ENCODE peak calls at places on chromosomes 1 and 21, in nine cellular contexts. One of them, this sample, is unnamed.

GRCh38 chr21:42343101-42343500 is 7.7 kb downstream of the TFF2 start:
- DNase-seq in tibial artery: no peak
- DNase-seq in cardiac muscle cell: no peak
- DNase-seq in breast epithelium: no peak
- DNase-seq in HCT116: no peak
- DNase-seq in left ventricle myocardium inferior: no peak
- DNase-seq in suprapubic skin: no peak
- DNase-seq in ovary: no peak
- DNase-seq in A549: no peak
- DNase-seq in this sample: no peak

GRCh38 chr1:64476251-64476952 is 6.5 kb downstream of the CACHD1 start:
- DNase-seq in tibial artery: no peak
- DNase-seq in cardiac muscle cell: peak; percentile 85
- DNase-seq in breast epithelium: no peak
- DNase-seq in HCT116: no peak
- DNase-seq in left ventricle myocardium inferior: no peak
- DNase-seq in suprapubic skin: no peak
- DNase-seq in ovary: no peak
- DNase-seq in A549: no peak
- DNase-seq in this sample: no peak

GRCh38 chr1:17605582-17606344 is 66.3 kb downstream of the ARHGEF10L start:
- DNase-seq in tibial artery: peak; percentile 91
- DNase-seq in cardiac muscle cell: no peak
- DNase-seq in breast epithelium: no peak
- DNase-seq in HCT116: no peak
- DNase-seq in left ventricle myocardium inferior: peak; percentile 56
- DNase-seq in suprapubic skin: no peak
- DNase-seq in ovary: peak; percentile 55
- DNase-seq in A549: no peak
- DNase-seq in this sample: no peak

GRCh38 chr1:23057301-23057700 is 38.0 kb downstream of the KDM1A start:
- DNase-seq in tibial artery: no peak
- DNase-seq in cardiac muscle cell: no peak
- DNase-seq in breast epithelium: no peak
- DNase-seq in HCT116: no peak
- DNase-seq in left ventricle myocardium inferior: no peak
- DNase-seq in suprapubic skin: no peak
- DNase-seq in ovary: no peak
- DNase-seq in A549: no peak
- DNase-seq in this sample: no peak

GRCh38 chr1:234149217-234149616 is 224.0 kb upstream of the COA6 start:
- DNase-seq in tibial artery: no peak
- DNase-seq in cardiac muscle cell: no peak
- DNase-seq in breast epithelium: no peak
- DNase-seq in HCT116: no peak
- DNase-seq in left ventricle myocardium inferior: no peak
- DNase-seq in suprapubic skin: no peak
- DNase-seq in ovary: no peak
- DNase-seq in A549: no peak
- DNase-seq in this sample: no peak

GRCh38 chr1:230156536-230156935 is 89.5 kb downstream of the GALNT2 start:
- DNase-seq in tibial artery: no peak
- DNase-seq in cardiac muscle cell: no peak
- DNase-seq in breast epithelium: no peak
- DNase-seq in HCT116: no peak
- DNase-seq in left ventricle myocardium inferior: no peak
- DNase-seq in suprapubic skin: no peak
- DNase-seq in ovary: no peak
- DNase-seq in A549: no peak
- DNase-seq in this sample: no peak

GRCh38 chr21:28333455-28334108 is 659.1 kb downstream of the LTN1 start:
- DNase-seq in tibial artery: no peak
- DNase-seq in cardiac muscle cell: peak; percentile 88
- DNase-seq in breast epithelium: no peak
- DNase-seq in HCT116: no peak
- DNase-seq in left ventricle myocardium inferior: no peak
- DNase-seq in suprapubic skin: no peak
- DNase-seq in ovary: no peak
- DNase-seq in A549: no peak
- DNase-seq in this sample: no peak

GRCh38 chr1:19643602-19644419 is at the start of gene NBL1:
- DNase-seq in tibial artery: peak; percentile 89
- DNase-seq in cardiac muscle cell: peak; percentile 83
- DNase-seq in breast epithelium: peak; percentile 56
- DNase-seq in HCT116: no peak
- DNase-seq in left ventricle myocardium inferior: peak; percentile 84
- DNase-seq in suprapubic skin: peak; percentile 80
- DNase-seq in ovary: peak; percentile 94
- DNase-seq in A549: peak; percentile 41
- DNase-seq in this sample: no peak

GRCh38 chr1:93143136-93143535 is 37.1 kb downstream of the TMED5 start:
- DNase-seq in tibial artery: no peak
- DNase-seq in cardiac muscle cell: no peak
- DNase-seq in breast epithelium: no peak
- DNase-seq in HCT116: no peak
- DNase-seq in left ventricle myocardium inferior: no peak
- DNase-seq in suprapubic skin: no peak
- DNase-seq in ovary: no peak
- DNase-seq in A549: no peak
- DNase-seq in this sample: no peak

GRCh38 chr1:54053745-54054437 is 483 bp downstream of the TCEANC2 start:
- DNase-seq in tibial artery: no peak
- DNase-seq in cardiac muscle cell: peak; percentile 29
- DNase-seq in breast epithelium: no peak
- DNase-seq in HCT116: no peak
- DNase-seq in left ventricle myocardium inferior: no peak
- DNase-seq in suprapubic skin: no peak
- DNase-seq in ovary: no peak
- DNase-seq in A549: no peak
- DNase-seq in this sample: no peak

DNA sequence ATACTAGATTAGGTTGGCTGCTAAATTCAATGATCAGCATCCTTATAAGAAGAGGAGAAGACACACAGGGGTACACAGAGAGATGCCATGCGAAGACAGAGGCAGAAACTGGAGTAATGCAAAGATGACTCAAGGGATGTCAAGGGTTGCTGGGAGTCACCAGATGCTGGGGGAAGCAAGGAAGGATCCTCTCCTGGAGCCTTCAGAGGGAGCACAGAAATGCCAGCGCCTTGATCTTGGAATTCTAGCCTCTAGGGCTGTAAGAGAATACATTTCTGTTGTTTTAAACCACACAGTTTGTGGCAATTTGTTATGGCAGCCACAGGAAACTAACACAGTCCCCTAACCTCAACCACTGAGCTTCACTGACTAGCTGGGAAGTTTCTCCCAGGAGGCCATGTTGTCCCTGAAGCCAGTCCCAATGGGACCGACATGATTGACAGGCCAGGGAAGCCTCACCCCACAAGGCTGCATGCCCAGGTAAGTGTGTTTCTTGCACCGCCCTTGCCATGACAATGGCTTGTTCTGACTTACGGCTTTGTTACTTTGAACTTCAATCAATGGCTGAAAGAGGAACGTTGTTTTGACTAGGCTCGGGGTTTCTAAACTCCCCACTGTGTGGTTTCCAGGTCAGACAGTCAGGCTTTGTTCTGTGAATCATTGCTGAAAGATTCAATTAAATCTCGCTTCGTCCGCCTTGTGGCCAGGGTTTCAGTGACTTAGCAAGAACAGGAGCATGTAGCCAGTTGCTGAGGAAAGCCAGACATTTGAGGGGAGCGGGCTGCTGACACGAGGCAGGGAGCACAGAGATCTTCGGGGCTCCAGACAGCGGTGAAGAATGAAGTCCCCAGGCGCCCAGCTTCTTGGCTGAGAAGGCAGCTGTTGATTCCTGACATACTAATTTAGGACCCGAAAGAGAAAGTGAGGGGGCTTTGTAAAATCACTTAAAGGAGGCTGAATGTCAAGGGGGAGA is 62.3 kb downstream of the RUNX1 start:
- DNase-seq in tibial artery: no peak
- DNase-seq in cardiac muscle cell: peak; percentile 76
- DNase-seq in breast epithelium: no peak
- DNase-seq in HCT116: peak; percentile 93
- DNase-seq in left ventricle myocardium inferior: no peak
- DNase-seq in suprapubic skin: no peak
- DNase-seq in ovary: no peak
- DNase-seq in A549: no peak
- DNase-seq in this sample: no peak
- H3K4me3 ChIP-seq in tibial artery: no peak overlapping the region
- H3K4me3 ChIP-seq in cardiac muscle cell: no peak overlapping the region
- H3K4me3 ChIP-seq in breast epithelium: no peak overlapping the region
- H3K4me3 ChIP-seq in HCT116: no peak overlapping the region
- H3K4me3 ChIP-seq in left ventricle myocardium inferior: no peak overlapping the region
- H3K4me3 ChIP-seq in suprapubic skin: no peak overlapping the region
- H3K4me3 ChIP-seq in ovary: no peak overlapping the region
- H3K4me3 ChIP-seq in A549: no peak overlapping the region
- H3K4me3 ChIP-seq in this sample: no peak overlapping the region

GRCh38 chr1:24390924-24391782 is 22.4 kb downstream of the STPG1 start:
- DNase-seq in tibial artery: peak; percentile 85
- DNase-seq in cardiac muscle cell: peak; percentile 93
- DNase-seq in breast epithelium: peak; percentile 73
- DNase-seq in HCT116: peak; percentile 57
- DNase-seq in left ventricle myocardium inferior: peak; percentile 78
- DNase-seq in suprapubic skin: peak; percentile 85
- DNase-seq in ovary: peak; percentile 84
- DNase-seq in A549: peak; percentile 44
- DNase-seq in this sample: peak; percentile 90

GRCh38 chr1:24393892-24394291 is 19.7 kb downstream of the STPG1 start:
- DNase-seq in tibial artery: no peak
- DNase-seq in cardiac muscle cell: peak; percentile 57
- DNase-seq in breast epithelium: no peak
- DNase-seq in HCT116: no peak
- DNase-seq in left ventricle myocardium inferior: no peak
- DNase-seq in suprapubic skin: no peak
- DNase-seq in ovary: no peak
- DNase-seq in A549: peak; percentile 28
- DNase-seq in this sample: no peak

GRCh38 chr1:24392982-24393645 is 20.5 kb downstream of the STPG1 start:
- DNase-seq in tibial artery: no peak
- DNase-seq in cardiac muscle cell: no peak
- DNase-seq in breast epithelium: no peak
- DNase-seq in HCT116: no peak
- DNase-seq in left ventricle myocardium inferior: no peak
- DNase-seq in suprapubic skin: no peak
- DNase-seq in ovary: no peak
- DNase-seq in A549: no peak
- DNase-seq in this sample: no peak

GRCh38 chr1:24391882-24392603 is 21.5 kb downstream of the STPG1 start:
- DNase-seq in tibial artery: peak; percentile 75
- DNase-seq in cardiac muscle cell: peak; percentile 66
- DNase-seq in breast epithelium: no peak
- DNase-seq in HCT116: no peak
- DNase-seq in left ventricle myocardium inferior: peak; percentile 49
- DNase-seq in suprapubic skin: peak; percentile 76
- DNase-seq in ovary: peak; percentile 67
- DNase-seq in A549: peak; percentile 59
- DNase-seq in this sample: no peak

GRCh38 chr1:24392604-24392946 is 21.0 kb downstream of the STPG1 start:
- DNase-seq in tibial artery: no peak
- DNase-seq in cardiac muscle cell: no peak
- DNase-seq in breast epithelium: no peak
- DNase-seq in HCT116: no peak
- DNase-seq in left ventricle myocardium inferior: no peak
- DNase-seq in suprapubic skin: no peak
- DNase-seq in ovary: no peak
- DNase-seq in A549: no peak
- DNase-seq in this sample: no peak
- TF ChIP-seq CTCF in tibial artery: no peak
- TF ChIP-seq CTCF in cardiac muscle cell: no peak
- TF ChIP-seq CTCF in breast epithelium: no peak
- TF ChIP-seq CTCF in HCT116: no peak
- TF ChIP-seq CTCF in left ventricle myocardium inferior: no peak
- TF ChIP-seq CTCF in suprapubic skin: no peak
- TF ChIP-seq CTCF in ovary: no peak
- TF ChIP-seq CTCF in A549: no peak
- TF ChIP-seq CTCF in this sample: no peak

DNA sequence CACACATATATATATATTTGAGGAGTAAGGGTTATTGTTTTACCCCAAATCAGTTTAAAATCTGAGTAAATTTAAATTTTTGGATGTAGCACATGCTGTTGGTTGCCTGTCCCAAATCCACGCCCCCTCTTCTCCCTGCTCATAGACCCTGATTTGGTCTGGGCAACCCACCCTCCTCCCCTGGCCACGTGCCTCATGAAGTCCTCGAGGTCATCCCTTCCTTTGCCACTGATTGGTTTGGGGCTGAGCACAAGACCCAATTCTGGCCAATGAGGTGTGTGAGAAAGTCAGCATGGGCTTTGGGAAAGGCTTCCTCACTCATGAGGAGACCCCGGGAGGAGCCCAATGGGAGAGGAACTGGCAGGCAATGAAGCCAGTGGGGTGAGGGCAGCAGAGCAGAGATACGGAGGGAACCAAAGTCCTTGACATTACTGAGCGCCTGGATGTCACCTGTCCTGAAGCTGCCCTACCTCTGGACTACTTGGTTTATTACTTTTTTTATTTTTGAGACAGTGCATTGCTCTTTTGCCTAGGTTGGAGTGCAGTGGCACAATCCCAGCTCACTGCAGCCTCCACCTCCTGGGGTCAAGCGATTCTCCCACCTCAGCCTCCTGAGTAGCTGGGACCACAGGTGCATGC is 31.3 kb upstream of the GPR157 start:
- DNase-seq in tibial artery: no peak
- DNase-seq in cardiac muscle cell: no peak
- DNase-seq in breast epithelium: no peak
- DNase-seq in HCT116: no peak
- DNase-seq in left ventricle myocardium inferior: no peak
- DNase-seq in suprapubic skin: no peak
- DNase-seq in ovary: no peak
- DNase-seq in A549: no peak
- DNase-seq in this sample: no peak
- H3K4me1 ChIP-seq in tibial artery: peaks cover 15% of the 10 kb centered on the region
- H3K4me1 ChIP-seq in cardiac muscle cell: peaks cover 27% of the 10 kb centered on the region
- H3K4me1 ChIP-seq in breast epithelium: peaks cover 26% of the 10 kb centered on the region
- H3K4me1 ChIP-seq in HCT116: peaks cover 39% of the 10 kb centered on the region
- H3K4me1 ChIP-seq in left ventricle myocardium inferior: peaks cover 37% of the 10 kb centered on the region
- H3K4me1 ChIP-seq in suprapubic skin: peaks cover 36% of the 10 kb centered on the region
- H3K4me1 ChIP-seq in ovary: peaks cover 13% of the 10 kb centered on the region
- H3K4me1 ChIP-seq in A549: peaks cover 46% of the 10 kb centered on the region
- H3K4me1 ChIP-seq in this sample: peaks cover 43% of the 10 kb centered on the region

DNA sequence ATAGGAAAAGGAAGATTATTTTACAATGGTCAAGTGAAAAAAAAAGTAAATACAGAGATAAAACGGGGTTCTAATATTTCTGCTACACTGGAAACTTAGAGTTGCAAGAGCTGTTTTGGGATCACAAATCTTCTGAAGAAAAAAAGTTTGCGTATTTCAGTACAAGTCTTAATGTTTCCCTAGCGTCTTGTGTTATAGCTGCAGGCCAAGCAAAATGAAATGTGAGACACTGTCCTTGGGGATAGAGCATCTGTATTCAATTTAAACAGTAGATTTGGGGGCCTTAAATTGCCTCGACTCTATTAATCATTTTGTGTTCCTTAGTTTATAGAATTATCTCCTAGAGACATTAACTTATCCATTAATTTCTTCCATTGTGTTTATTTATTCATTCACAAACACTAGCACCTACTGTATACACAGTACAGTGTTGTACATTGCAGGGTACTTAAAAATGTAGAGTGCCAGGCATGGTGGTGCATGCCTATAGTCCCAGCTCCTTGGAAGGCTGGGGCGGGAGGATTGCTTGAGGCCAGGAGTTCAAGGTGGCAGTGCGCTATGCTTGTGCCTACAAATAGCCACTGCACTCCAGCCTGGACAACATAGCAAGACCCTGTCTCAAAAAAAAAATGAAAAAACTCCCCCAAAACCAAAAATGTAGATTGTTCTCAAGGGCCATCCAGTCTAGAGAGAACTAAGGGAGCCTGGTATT is 7.9 kb downstream of the DISC1 start:
- DNase-seq in tibial artery: no peak
- DNase-seq in cardiac muscle cell: no peak
- DNase-seq in breast epithelium: no peak
- DNase-seq in HCT116: no peak
- DNase-seq in left ventricle myocardium inferior: no peak
- DNase-seq in suprapubic skin: no peak
- DNase-seq in ovary: no peak
- DNase-seq in A549: no peak
- DNase-seq in this sample: no peak
- H3K4me3 ChIP-seq in tibial artery: no peak overlapping the region
- H3K4me3 ChIP-seq in cardiac muscle cell: no peak overlapping the region
- H3K4me3 ChIP-seq in breast epithelium: no peak overlapping the region
- H3K4me3 ChIP-seq in HCT116: no peak overlapping the region
- H3K4me3 ChIP-seq in left ventricle myocardium inferior: no peak overlapping the region
- H3K4me3 ChIP-seq in suprapubic skin: no peak overlapping the region
- H3K4me3 ChIP-seq in ovary: no peak overlapping the region
- H3K4me3 ChIP-seq in A549: no peak overlapping the region
- H3K4me3 ChIP-seq in this sample: no peak overlapping the region

This sample was measured in left lung.